ENCODE peak calls at places on chromosomes 16 and 17, in four cellular contexts. M is naive thymus-derived CD4-positive, alpha-beta T cell; Y is neuronal stem cell; J is esophagus squamous epithelium. Z is an unnamed sample.

GRCh38 chr17:59761385-59762021 is 54.0 kb downstream of the VMP1 start:
- DNase-seq in J (no peak), M (no peak), Y (peak; percentile 61), Z (no peak)

GRCh38 chr17:77319211-77320031 is 178.7 kb downstream of the SEC14L1 start:
- DNase-seq in M (peak; percentile 68), Y (no peak), J (no peak), Z (peak; percentile 34)

GRCh38 chr17:74153456-74153810 is 50.0 kb upstream of the RPL38 start:
- DNase-seq in Y (no peak), M (no peak), J (no peak), Z (no peak)

GRCh38 chr17:75563063-75563758 is 24.4 kb upstream of the MYO15B start:
- DNase-seq in J (no peak), Y (no peak), M (no peak), Z (no peak)

GRCh38 chr16:66357523-66357928 is 9.0 kb upstream of the CDH5 start:
- DNase-seq in M (no peak), Y (peak; percentile 57), J (no peak), Z (no peak)

GRCh38 chr16:89827383-89828198 is 684 bp upstream of the SPIRE2 start:
- DNase-seq in Y (peak; percentile 58), J (no peak), M (peak; percentile 28), Z (no peak)

GRCh38 chr16:70746708-70747424 is 54.1 kb downstream of the VAC14 start:
- DNase-seq in Y (no peak), M (no peak), J (no peak), Z (peak; percentile 22)

GRCh38 chr17:47222032-47222431 is 12.9 kb downstream of the MYL4 start:
- DNase-seq in M (no peak), Y (no peak), J (no peak), Z (no peak)

GRCh38 chr16:56771558-56772279 is 41.8 kb downstream of the NUP93 start:
- DNase-seq in J (no peak), Y (no peak), M (no peak), Z (no peak)

GRCh38 chr16:3651461-3652372 is 2.8 kb upstream of the DNASE1 start:
- DNase-seq in M (no peak), J (no peak), Y (no peak), Z (no peak)

GRCh38 chr17:77325537-77325825 is 184.7 kb downstream of the SEC14L1 start:
- DNase-seq in Y (no peak), J (no peak), M (no peak), Z (no peak)

GRCh38 chr16:88306860-88307545 is 75.8 kb upstream of the ZNF469 start:
- DNase-seq in Y (no peak), M (no peak), J (no peak), Z (no peak)

GRCh38 chr16:47787695-47788094 is 326.6 kb downstream of the PHKB start:
- DNase-seq in Y (peak; percentile 39), M (no peak), J (no peak), Z (no peak)

GRCh38 chr17:1773755-1774181 is 11.9 kb downstream of the SERPINF1 start:
- DNase-seq in Y (no peak), M (no peak), J (no peak), Z (no peak)

GRCh38 chr16:80751167-80751566 is 53.2 kb downstream of the CDYL2 start:
- DNase-seq in M (no peak), J (no peak), Y (no peak), Z (no peak)

GRCh38 chr17:38864636-38865398 is 5.0 kb upstream of the LASP1 start:
- DNase-seq in M (no peak), Y (no peak), J (no peak), Z (no peak)

GRCh38 chr17:77281024-77281903 is 140.5 kb downstream of the SEC14L1 start:
- DNase-seq in Y (peak; percentile 60), M (peak; percentile 79), J (no peak), Z (peak; percentile 68)

GRCh38 chr17:53353919-53354351 is 468.8 kb upstream of the KIF2B start:
- DNase-seq in Y (no peak), M (no peak), J (no peak), Z (no peak)

GRCh38 chr17:67469208-67469980 is 92.3 kb downstream of the PITPNC1 start:
- DNase-seq in J (no peak), M (no peak), Y (no peak), Z (no peak)

GRCh38 chr17:48555183-48555615 is 10.3 kb upstream of the HOXB2 start:
- DNase-seq in Y (no peak), J (no peak), M (no peak), Z (no peak)

GRCh38 chr17:57999496-58000017 is 7.5 kb downstream of the SRSF1 start:
- DNase-seq in M (no peak), Y (peak; percentile 73), J (no peak), Z (peak; percentile 30)

GRCh38 chr17:1591474-1592090 is 29.0 kb upstream of the PITPNA start:
- DNase-seq in M (no peak), J (no peak), Y (no peak), Z (no peak)

GRCh38 chr17:17141860-17142552 is 64.1 kb downstream of the PLD6 start:
- DNase-seq in J (no peak), Y (peak; percentile 38), M (peak; percentile 60), Z (peak; percentile 61)

GRCh38 chr17:17693253-17693954 is 12.1 kb downstream of the RAI1 start:
- DNase-seq in Y (no peak), M (no peak), J (no peak), Z (no peak)

GRCh38 chr16:78729687-78730086 is 630.2 kb downstream of the WWOX start:
- DNase-seq in J (no peak), M (no peak), Y (no peak), Z (no peak)

GRCh38 chr17:36844601-36845000 is 92.7 kb upstream of the LHX1 start:
- DNase-seq in M (no peak), J (no peak), Y (no peak), Z (no peak)

GRCh38 chr17:80381416-80381923 is 33.5 kb upstream of the ENDOV start:
- DNase-seq in Y (no peak), M (no peak), J (no peak), Z (no peak)

GRCh38 chr16:65153365-65154105 is 31.7 kb upstream of the CDH11 start:
- DNase-seq in Y (peak; percentile 51), J (no peak), M (no peak), Z (no peak)

GRCh38 chr16:15952265-15952711 is 2.9 kb downstream of the ABCC1 start:
- DNase-seq in M (peak; percentile 33), J (no peak), Y (no peak), Z (no peak)

GRCh38 chr17:35557353-35557752 is 3.3 kb downstream of the SLFN14 start:
- DNase-seq in Y (no peak), J (no peak), M (no peak), Z (no peak)

GRCh38 chr17:71801301-71801700 is 319.5 kb upstream of the SOX9 start:
- DNase-seq in Y (no peak), M (no peak), J (no peak), Z (no peak)

GRCh38 chr16:67663877-67664222 is 2.7 kb downstream of the ENKD1 start:
- DNase-seq in J (no peak), M (no peak), Y (no peak), Z (no peak)

DNA sequence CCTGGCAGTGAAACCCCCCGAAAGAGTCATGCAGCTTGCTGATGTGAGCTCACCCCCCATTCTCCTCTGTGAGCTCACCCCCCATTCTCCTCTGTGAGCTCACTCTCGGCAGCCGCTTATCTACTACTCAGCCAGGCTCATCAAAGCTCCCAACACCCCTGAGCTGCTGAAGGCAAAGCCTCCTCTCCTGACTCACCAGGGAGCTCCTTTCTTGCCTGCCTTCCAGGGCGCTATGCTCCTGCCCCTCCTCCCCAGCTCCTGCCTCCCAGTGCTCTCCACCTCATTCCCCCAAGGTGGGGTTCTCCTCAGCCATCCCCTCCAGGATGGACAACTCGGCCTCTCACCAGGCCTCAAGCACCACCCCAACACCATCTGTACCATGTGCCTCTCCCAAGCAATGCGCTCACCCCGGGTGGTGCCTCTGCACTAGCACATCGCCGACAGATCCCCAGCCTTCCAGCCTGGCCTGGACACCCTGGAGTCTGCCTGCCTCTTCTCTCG is 27.7 kb upstream of the FAAP100 start:
- DNase-seq in J (no peak), M (no peak), Y (no peak), Z (no peak)
- H3K27ac ChIP-seq in J (no peak overlapping the region), M (no peak overlapping the region), Y (no peak overlapping the region), Z (no peak overlapping the region)

GRCh38 chr16:1980026-1980769 is 1.1 kb downstream of the NOXO1 start:
- DNase-seq in Y (no peak), J (no peak), M (no peak), Z (no peak)

GRCh38 chr16:1983053-1983543 is 895 bp upstream of the GFER start:
- DNase-seq in Y (no peak), M (no peak), J (no peak), Z (no peak)

GRCh38 chr16:1981972-1982574 is 804 bp upstream of the NOXO1 start:
- DNase-seq in Y (no peak), J (no peak), M (no peak), Z (no peak)

GRCh38 chr16:1980770-1981087 is 540 bp downstream of the NOXO1 start:
- DNase-seq in J (no peak), Y (no peak), M (no peak), Z (no peak)

GRCh38 chr16:1981398-1981836 is at the start of gene NOXO1:
- DNase-seq in J (no peak), M (no peak), Y (no peak), Z (no peak)
- H3K4me3 ChIP-seq in J (peak within 1 kb of the TSS; percentile 50), M (no peak within 1 kb of the TSS), Y (no peak within 1 kb of the TSS), Z (no peak within 1 kb of the TSS)

GRCh38 chr17:50719144-50719923 is at the start of gene LUC7L3:
- DNase-seq in J (peak; percentile 60), M (peak; percentile 97), Y (peak; percentile 95), Z (peak; percentile 96)

GRCh38 chr17:50710650-50711049 is 2.9 kb upstream of the ANKRD40 start:
- DNase-seq in J (no peak), Y (no peak), M (no peak), Z (no peak)

GRCh38 chr17:50719924-50720805 is 762 bp downstream of the LUC7L3 start:
- DNase-seq in Y (no peak), M (no peak), J (no peak), Z (no peak)

GRCh38 chr17:50712641-50713296 is 5.1 kb upstream of the ANKRD40 start:
- DNase-seq in M (no peak), Y (no peak), J (no peak), Z (no peak)

DNA sequence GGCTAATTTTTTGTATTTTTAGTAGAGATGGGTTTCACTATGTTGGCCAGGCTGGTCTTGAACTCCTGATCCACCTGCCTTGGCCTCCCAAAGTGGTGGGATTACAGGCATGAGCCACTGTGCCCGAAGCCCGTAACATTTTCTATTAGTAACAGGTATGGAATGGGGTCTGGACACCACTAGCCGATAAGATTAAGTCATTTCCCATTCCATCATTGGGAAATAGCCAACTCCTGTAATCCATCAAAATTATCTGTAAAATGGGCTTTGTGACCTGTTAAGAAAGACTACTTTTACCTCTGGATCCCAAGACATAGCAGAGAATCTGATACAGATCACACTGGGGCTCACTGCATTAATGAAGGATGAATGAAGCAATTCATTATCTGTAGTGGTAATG is 3.9 kb upstream of the LUC7L3 start:
- DNase-seq in M (no peak), J (no peak), Y (no peak), Z (no peak)
- H3K4me1 ChIP-seq in M (no peaks in the 10 kb centered on the region), J (peaks cover 4% of the 10 kb centered on the region), Y (peaks cover 6% of the 10 kb centered on the region), Z (peaks cover 4% of the 10 kb centered on the region)

GRCh38 chr16:86810062-86810461 is 231.7 kb downstream of the FOXL1 start:
- DNase-seq in Y (no peak), J (no peak), M (no peak), Z (no peak)

GRCh38 chr16:86812363-86812970 is 234.1 kb downstream of the FOXL1 start:
- DNase-seq in Y (no peak), J (no peak), M (no peak), Z (no peak)

GRCh38 chr16:86806838-86807351 is 228.5 kb downstream of the FOXL1 start:
- DNase-seq in Y (no peak), J (no peak), M (no peak), Z (no peak)

GRCh38 chr16:86808863-86809444 is 230.6 kb downstream of the FOXL1 start:
- DNase-seq in J (no peak), Y (no peak), M (no peak), Z (no peak)

GRCh38 chr16:86809458-86809955 is 231.2 kb downstream of the FOXL1 start:
- DNase-seq in M (no peak), J (no peak), Y (no peak), Z (no peak)
- H3K27ac ChIP-seq in M (no peak overlapping the region), J (no peak overlapping the region), Y (no peak overlapping the region), Z (no peak overlapping the region)

Z was measured in CD8-positive, alpha-beta T cell.